ENCODE peak calls at places on chromosomes 7 and 10, in four cellular contexts. One of them, this sample, is unnamed.

GRCh38 chr10:55822096-55822495 is 539.0 kb downstream of the ZWINT start:
- DNase-seq in GM12878: no peak
- DNase-seq in K562: no peak
- DNase-seq in HL-60: no peak
- DNase-seq in this sample: no peak

GRCh38 chr10:114631678-114632417 is 26.2 kb downstream of the ABLIM1 start:
- DNase-seq in GM12878: no peak
- DNase-seq in K562: peak; percentile 13
- DNase-seq in HL-60: no peak
- DNase-seq in this sample: peak; percentile 25

GRCh38 chr7:1259621-1260020 is 26.9 kb downstream of the UNCX start:
- DNase-seq in K562: no peak
- DNase-seq in GM12878: no peak
- DNase-seq in HL-60: no peak
- DNase-seq in this sample: no peak

GRCh38 chr10:46549171-46550075 is 7.0 kb downstream of the GPRIN2 start:
- DNase-seq in GM12878: no peak
- DNase-seq in HL-60: no peak
- DNase-seq in K562: no peak
- DNase-seq in this sample: peak; percentile 25

GRCh38 chr10:6569259-6569658 is 10.8 kb downstream of the PRKCQ start:
- DNase-seq in K562: no peak
- DNase-seq in GM12878: no peak
- DNase-seq in HL-60: no peak
- DNase-seq in this sample: no peak

GRCh38 chr7:123860848-123861247 is 15.9 kb downstream of the HYAL4 start:
- DNase-seq in HL-60: no peak
- DNase-seq in GM12878: no peak
- DNase-seq in K562: no peak
- DNase-seq in this sample: no peak

GRCh38 chr10:16458196-16458977 is 21.6 kb downstream of the PTER start:
- DNase-seq in HL-60: no peak
- DNase-seq in K562: no peak
- DNase-seq in GM12878: no peak
- DNase-seq in this sample: no peak

GRCh38 chr10:73814896-73815718 is 3.7 kb upstream of the NDST2 start:
- DNase-seq in GM12878: no peak
- DNase-seq in K562: peak; percentile 81
- DNase-seq in HL-60: no peak
- DNase-seq in this sample: no peak

GRCh38 chr10:91210435-91210834 is 10.0 kb upstream of the PCGF5 start:
- DNase-seq in K562: no peak
- DNase-seq in HL-60: no peak
- DNase-seq in GM12878: no peak
- DNase-seq in this sample: no peak

GRCh38 chr7:121744319-121744718 is 128.6 kb upstream of the PTPRZ1 start:
- DNase-seq in K562: no peak
- DNase-seq in GM12878: no peak
- DNase-seq in HL-60: no peak
- DNase-seq in this sample: no peak

GRCh38 chr7:135712182-135712782 is 15.7 kb downstream of the SLC13A4 start:
- DNase-seq in K562: no peak
- DNase-seq in GM12878: no peak
- DNase-seq in HL-60: no peak
- DNase-seq in this sample: no peak

GRCh38 chr7:157271991-157272324 is 64.8 kb upstream of the DNAJB6 start:
- DNase-seq in GM12878: no peak
- DNase-seq in K562: no peak
- DNase-seq in HL-60: no peak
- DNase-seq in this sample: no peak

GRCh38 chr10:23294638-23295247 is 49.9 kb downstream of the C10orf67 start:
- DNase-seq in GM12878: no peak
- DNase-seq in HL-60: no peak
- DNase-seq in K562: no peak
- DNase-seq in this sample: no peak

GRCh38 chr10:8581521-8582225 is 527.2 kb downstream of the GATA3 start:
- DNase-seq in GM12878: no peak
- DNase-seq in HL-60: no peak
- DNase-seq in K562: no peak
- DNase-seq in this sample: no peak

GRCh38 chr10:91652364-91652763 is 19.5 kb upstream of the PPP1R3C start:
- DNase-seq in HL-60: no peak
- DNase-seq in GM12878: no peak
- DNase-seq in K562: no peak
- DNase-seq in this sample: no peak

GRCh38 chr7:142873281-142873784 is 12.2 kb downstream of the TRPV6 start:
- DNase-seq in HL-60: peak; percentile 32
- DNase-seq in K562: peak; percentile 86
- DNase-seq in GM12878: no peak
- DNase-seq in this sample: peak; percentile 68

GRCh38 chr7:110358028-110358427 is 732.9 kb upstream of the LRRN3 start:
- DNase-seq in GM12878: no peak
- DNase-seq in K562: no peak
- DNase-seq in HL-60: no peak
- DNase-seq in this sample: no peak

GRCh38 chr7:151175793-151176311 is 8.4 kb upstream of the GBX1 start:
- DNase-seq in K562: no peak
- DNase-seq in HL-60: no peak
- DNase-seq in GM12878: no peak
- DNase-seq in this sample: no peak

GRCh38 chr7:84637568-84638338 is 443.2 kb upstream of the SEMA3A start:
- DNase-seq in GM12878: no peak
- DNase-seq in K562: no peak
- DNase-seq in HL-60: no peak
- DNase-seq in this sample: no peak

GRCh38 chr7:44060948-44061644 is 4.3 kb downstream of the PGAM2 start:
- DNase-seq in K562: no peak
- DNase-seq in HL-60: no peak
- DNase-seq in GM12878: no peak
- DNase-seq in this sample: no peak

GRCh38 chr7:12970626-12971025 is 283.2 kb downstream of the ARL4A start:
- DNase-seq in K562: no peak
- DNase-seq in HL-60: no peak
- DNase-seq in GM12878: no peak
- DNase-seq in this sample: no peak

GRCh38 chr7:148821422-148821821 is 62.7 kb downstream of the EZH2 start:
- DNase-seq in K562: no peak
- DNase-seq in GM12878: no peak
- DNase-seq in HL-60: no peak
- DNase-seq in this sample: no peak

GRCh38 chr10:68180490-68180889 is 51.4 kb downstream of the ATOH7 start:
- DNase-seq in GM12878: no peak
- DNase-seq in HL-60: no peak
- DNase-seq in K562: no peak
- DNase-seq in this sample: no peak

GRCh38 chr7:118372530-118372929 is 148.0 kb downstream of the ANKRD7 start:
- DNase-seq in GM12878: no peak
- DNase-seq in K562: peak; percentile 9
- DNase-seq in HL-60: no peak
- DNase-seq in this sample: no peak

GRCh38 chr10:480928-481551 is 208.4 kb downstream of the DIP2C start:
- DNase-seq in GM12878: no peak
- DNase-seq in K562: no peak
- DNase-seq in HL-60: no peak
- DNase-seq in this sample: no peak

GRCh38 chr10:72274730-72275350 is 1.1 kb downstream of the DDIT4 start:
- DNase-seq in HL-60: no peak
- DNase-seq in GM12878: no peak
- DNase-seq in K562: peak; percentile 58
- DNase-seq in this sample: peak; percentile 56

GRCh38 chr10:112261281-112261822 is 21.8 kb upstream of the TECTB start:
- DNase-seq in K562: peak; percentile 13
- DNase-seq in HL-60: no peak
- DNase-seq in GM12878: no peak
- DNase-seq in this sample: no peak

DNA sequence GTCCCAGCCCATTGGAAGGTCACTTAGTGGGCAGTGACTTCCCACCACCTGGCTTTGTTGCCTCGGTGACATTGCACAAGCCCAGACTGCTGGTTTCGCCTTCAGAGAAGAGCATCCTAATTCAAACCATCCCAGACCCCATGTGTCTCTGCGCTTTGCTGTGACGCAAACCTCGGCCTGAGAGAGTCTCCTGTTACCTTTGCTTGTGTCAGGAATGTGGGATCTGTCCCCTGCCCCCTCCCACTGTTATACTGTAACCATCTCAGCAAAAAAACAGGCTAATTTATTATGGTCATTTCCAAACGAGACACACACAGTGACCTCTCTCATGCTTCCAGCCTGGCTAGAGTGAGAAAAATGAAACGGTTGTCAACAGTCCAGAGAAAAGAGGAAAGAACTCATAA is 25.0 kb upstream of the AQP1 start:
- DNase-seq in GM12878: no peak
- DNase-seq in K562: no peak
- DNase-seq in HL-60: no peak
- DNase-seq in this sample: no peak
- TF ChIP-seq SPI1 in GM12878: no peak
- TF ChIP-seq SPI1 in K562: no peak
- TF ChIP-seq SPI1 in HL-60: no peak
- TF ChIP-seq SPI1 in this sample: no peak

GRCh38 chr10:79073784-79074432 is 5.1 kb downstream of the ZMIZ1 start:
- DNase-seq in K562: no peak
- DNase-seq in HL-60: no peak
- DNase-seq in GM12878: no peak
- DNase-seq in this sample: no peak
- TF ChIP-seq POLR2AphosphoS5 in K562: no peak
- TF ChIP-seq POLR2AphosphoS5 in HL-60: no peak
- TF ChIP-seq POLR2AphosphoS5 in GM12878: no peak
- TF ChIP-seq POLR2AphosphoS5 in this sample: no peak

GRCh38 chr10:119812684-119813083 is 60.0 kb downstream of the MCMBP start:
- DNase-seq in GM12878: no peak
- DNase-seq in HL-60: no peak
- DNase-seq in K562: no peak
- DNase-seq in this sample: no peak

GRCh38 chr10:119821172-119821571 is 51.5 kb downstream of the MCMBP start:
- DNase-seq in K562: no peak
- DNase-seq in GM12878: no peak
- DNase-seq in HL-60: peak; percentile 15
- DNase-seq in this sample: no peak

GRCh38 chr10:119818889-119819270 is 53.8 kb downstream of the MCMBP start:
- DNase-seq in GM12878: no peak
- DNase-seq in K562: no peak
- DNase-seq in HL-60: no peak
- DNase-seq in this sample: no peak

GRCh38 chr10:119815671-119816070 is 57.0 kb downstream of the MCMBP start:
- DNase-seq in HL-60: no peak
- DNase-seq in K562: no peak
- DNase-seq in GM12878: no peak
- DNase-seq in this sample: no peak

GRCh38 chr10:119817991-119818888 is 54.4 kb downstream of the MCMBP start:
- DNase-seq in HL-60: no peak
- DNase-seq in K562: no peak
- DNase-seq in GM12878: no peak
- DNase-seq in this sample: no peak
- TF ChIP-seq SPI1 in HL-60: no peak
- TF ChIP-seq SPI1 in K562: no peak
- TF ChIP-seq SPI1 in GM12878: no peak
- TF ChIP-seq SPI1 in this sample: no peak

DNA sequence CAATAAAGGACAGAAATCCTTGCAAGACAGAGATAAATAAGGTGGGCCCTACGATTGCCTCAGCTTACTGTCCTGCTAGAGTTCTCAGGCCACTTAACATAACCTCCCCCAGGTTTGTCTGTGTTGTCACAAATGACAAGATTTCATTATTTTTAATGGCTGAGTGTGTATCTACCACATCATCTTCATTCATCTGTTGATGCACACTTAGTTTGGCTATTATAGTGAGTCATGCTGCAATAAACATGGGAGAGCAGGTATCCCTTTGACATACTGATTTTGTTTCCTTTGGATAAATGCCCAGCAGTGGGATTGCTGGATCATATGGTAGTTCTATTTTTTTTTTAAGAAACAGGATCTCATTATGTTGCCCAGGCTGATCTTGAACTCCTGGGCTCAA is 60.6 kb downstream of the PRTFDC1 start:
- DNase-seq in K562: no peak
- DNase-seq in GM12878: no peak
- DNase-seq in HL-60: no peak
- DNase-seq in this sample: no peak
- TF ChIP-seq POLR2AphosphoS5 in K562: no peak
- TF ChIP-seq POLR2AphosphoS5 in GM12878: no peak
- TF ChIP-seq POLR2AphosphoS5 in HL-60: no peak
- TF ChIP-seq POLR2AphosphoS5 in this sample: no peak

GRCh38 chr7:75814407-75814947 is 871 bp upstream of the CCL24 start:
- DNase-seq in K562: no peak
- DNase-seq in HL-60: no peak
- DNase-seq in GM12878: no peak
- DNase-seq in this sample: no peak
- TF ChIP-seq SPI1 in K562: no peak
- TF ChIP-seq SPI1 in HL-60: no peak
- TF ChIP-seq SPI1 in GM12878: no peak
- TF ChIP-seq SPI1 in this sample: no peak

DNA sequence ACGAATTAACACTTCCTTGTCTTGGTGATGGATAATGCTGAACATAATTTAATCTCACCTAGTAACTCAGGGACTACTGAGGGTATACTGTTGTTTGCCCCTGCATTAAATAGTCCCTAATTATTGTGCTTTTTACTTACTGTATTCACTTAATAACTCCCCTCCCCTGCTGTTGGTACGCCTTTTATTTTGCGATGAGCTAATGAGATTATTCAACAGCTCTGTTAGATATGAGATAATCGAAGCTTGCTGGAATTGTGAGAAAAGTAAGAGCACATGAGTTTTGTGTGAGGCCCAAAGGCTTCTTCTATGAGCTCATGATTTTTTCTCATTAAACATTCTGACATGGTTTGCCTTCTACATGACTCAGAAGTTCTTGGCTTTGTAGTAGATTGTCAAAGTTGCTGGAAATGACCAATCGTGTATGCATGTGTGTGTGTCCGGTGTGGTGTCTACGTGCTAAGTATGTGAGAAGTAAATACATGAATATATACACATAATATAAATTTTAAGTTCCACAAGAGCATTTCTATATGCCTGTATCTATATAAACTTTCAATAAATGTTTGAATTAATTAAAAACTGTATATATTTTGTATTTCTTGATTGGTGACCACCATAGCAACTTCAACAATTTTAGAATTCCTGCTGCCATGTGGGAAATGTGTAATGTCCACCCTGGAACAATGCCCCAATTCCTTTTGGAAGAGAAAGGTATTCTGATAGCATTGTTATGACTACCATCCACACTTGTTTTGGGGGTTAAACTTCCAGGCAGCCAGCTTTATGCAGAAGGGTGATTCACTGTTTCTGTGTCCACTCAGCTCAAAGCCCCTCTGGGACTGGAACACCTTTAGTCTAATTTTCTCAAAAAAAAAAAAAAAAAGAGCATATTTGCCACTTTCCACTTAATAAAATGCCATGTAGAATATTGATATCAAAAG is 106.2 kb downstream of the SAMD9 start:
- DNase-seq in HL-60: no peak
- DNase-seq in K562: no peak
- DNase-seq in GM12878: no peak
- DNase-seq in this sample: no peak
- TF ChIP-seq POLR2AphosphoS5 in HL-60: no peak
- TF ChIP-seq POLR2AphosphoS5 in K562: no peak
- TF ChIP-seq POLR2AphosphoS5 in GM12878: no peak
- TF ChIP-seq POLR2AphosphoS5 in this sample: no peak

This sample was measured in GM12891.